ENCODE peak calls at places on chromosomes 13 and 19, in five cellular contexts. U is NCI-H510A; E is activated naive CD8-positive, alpha-beta T cell treated with anti-CD3 and anti-CD28 coated beads, Interleukin-2, amount 10 ng/mL, durations not matched to agents 7 days and 5 days; Z is activated CD4-positive, alpha-beta T cell treated with anti-CD3 and anti-CD28 coated beads, Interleukin-2, amount 50 U/mL, for 4 hours; F is cerebellum. K is an unnamed sample.

GRCh38 chr13:47896546-47896945 is 104.5 kb downstream of the SUCLA2 start:
- DNase-seq in U (no peak), E (no peak), Z (no peak), F (peak; percentile 73), K (no peak)

GRCh38 chr19:815775-816499 is 5.8 kb downstream of the PLPPR3 start:
- DNase-seq in U (no peak), E (no peak), Z (no peak), F (no peak), K (no peak)

GRCh38 chr19:1457892-1458291 is 8.0 kb downstream of the APC2 start:
- DNase-seq in U (no peak), E (no peak), Z (no peak), F (no peak), K (no peak)

GRCh38 chr13:48000559-48001126 is 430 bp downstream of the SUCLA2 start:
- DNase-seq in U (no peak), E (no peak), Z (no peak), F (peak; percentile 34), K (no peak)

GRCh38 chr19:28456264-28456663 is 756.7 kb downstream of the UQCRFS1 start:
- DNase-seq in U (no peak), E (no peak), Z (no peak), F (no peak), K (no peak)

GRCh38 chr13:100854091-100854490 is 179.5 kb upstream of the TMTC4 start:
- DNase-seq in U (no peak), E (no peak), Z (no peak), F (no peak), K (no peak)

GRCh38 chr19:52689804-52690394 is 44.9 kb downstream of the ZNF611 start:
- DNase-seq in U (no peak), E (peak; percentile 68), Z (peak; percentile 14), F (peak; percentile 30), K (peak; percentile 27)

GRCh38 chr13:47859129-47859528 is 141.9 kb downstream of the SUCLA2 start:
- DNase-seq in U (no peak), E (no peak), Z (no peak), F (no peak), K (no peak)

GRCh38 chr13:77928909-77929308 is 10.3 kb upstream of the EDNRB start:
- DNase-seq in U (no peak), E (no peak), Z (no peak), F (no peak), K (no peak)

GRCh38 chr13:99903140-99903539 is 68.4 kb downstream of the ZIC5 start:
- DNase-seq in U (no peak), E (no peak), Z (no peak), F (no peak), K (no peak)

GRCh38 chr13:75797719-75798118 is 161.6 kb downstream of the LMO7 start:
- DNase-seq in U (no peak), E (no peak), Z (no peak), F (no peak), K (no peak)

GRCh38 chr13:48401480-48401879 is 11.4 kb downstream of the LPAR6 start:
- DNase-seq in U (no peak), E (no peak), Z (no peak), F (no peak), K (no peak)

GRCh38 chr13:23428183-23428528 is 5.3 kb downstream of the SACS start:
- DNase-seq in U (no peak), E (no peak), Z (no peak), F (no peak), K (no peak)

K was measured in activated T-cell treated with anti-CD3 and anti-CD28 coated beads for 4 hours.